ENCODE peak calls at places on chromosome 17, in seven cellular contexts. C is upper lobe of right lung; D is CD8-positive, alpha-beta memory T cell; A is lung; T is stomach; Y is PC-3; V is AG04450. S is an unnamed sample. For H3K27me3, the result is how much of the 10 kb centered on the place peaks cover.

GRCh38 chr17:33112763-33113162 is 121.1 kb downstream of the SPACA3 start:
- DNase-seq in T (no peak), C (no peak), D (no peak), A (no peak), V (no peak), Y (peak), S (no peak)

GRCh38 chr17:20302191-20302917 is 165.0 kb downstream of the LGALS9B start:
- DNase-seq in V (no peak), T (no peak), C (no peak), A (no peak), Y (no peak), D (no peak), S (no peak)

GRCh38 chr17:78581304-78581703 is 4.1 kb upstream of the DNAH17 start:
- DNase-seq in C (no peak), Y (no peak), D (no peak), V (no peak), T (no peak), A (no peak), S (no peak)

GRCh38 chr17:31008374-31009035 is 37.7 kb downstream of the RNF135 start:
- DNase-seq in D (peak), Y (peak), C (peak), A (peak), V (no peak), T (peak), S (no peak)

GRCh38 chr17:77479817-77480508 is 339.2 kb downstream of the SEC14L1 start:
- DNase-seq in C (no peak), V (no peak), Y (no peak), D (no peak), A (no peak), T (no peak), S (no peak)

GRCh38 chr17:146983-147761 is 9.8 kb downstream of the SCGB1C2 start:
- DNase-seq in A (no peak), C (peak), Y (no peak), T (peak), V (no peak), D (no peak), S (peak)

GRCh38 chr17:35749560-35750412 is 3.3 kb downstream of the GAS2L2 start:
- DNase-seq in V (no peak), T (peak), C (no peak), A (no peak), Y (no peak), D (no peak), S (no peak)

GRCh38 chr17:66994943-66995535 is 30.5 kb downstream of the CACNG4 start:
- DNase-seq in T (no peak), C (no peak), A (no peak), V (no peak), Y (no peak), D (no peak), S (no peak)

GRCh38 chr17:59001158-59001814 is 105.4 kb downstream of the TRIM37 start:
- DNase-seq in D (peak), C (no peak), Y (peak), A (peak), T (peak), V (no peak), S (no peak)

GRCh38 chr17:41967141-41967920 is 736 bp downstream of the CNP start:
- DNase-seq in V (no peak), C (no peak), A (no peak), D (no peak), Y (peak), T (no peak), S (peak)

DNA sequence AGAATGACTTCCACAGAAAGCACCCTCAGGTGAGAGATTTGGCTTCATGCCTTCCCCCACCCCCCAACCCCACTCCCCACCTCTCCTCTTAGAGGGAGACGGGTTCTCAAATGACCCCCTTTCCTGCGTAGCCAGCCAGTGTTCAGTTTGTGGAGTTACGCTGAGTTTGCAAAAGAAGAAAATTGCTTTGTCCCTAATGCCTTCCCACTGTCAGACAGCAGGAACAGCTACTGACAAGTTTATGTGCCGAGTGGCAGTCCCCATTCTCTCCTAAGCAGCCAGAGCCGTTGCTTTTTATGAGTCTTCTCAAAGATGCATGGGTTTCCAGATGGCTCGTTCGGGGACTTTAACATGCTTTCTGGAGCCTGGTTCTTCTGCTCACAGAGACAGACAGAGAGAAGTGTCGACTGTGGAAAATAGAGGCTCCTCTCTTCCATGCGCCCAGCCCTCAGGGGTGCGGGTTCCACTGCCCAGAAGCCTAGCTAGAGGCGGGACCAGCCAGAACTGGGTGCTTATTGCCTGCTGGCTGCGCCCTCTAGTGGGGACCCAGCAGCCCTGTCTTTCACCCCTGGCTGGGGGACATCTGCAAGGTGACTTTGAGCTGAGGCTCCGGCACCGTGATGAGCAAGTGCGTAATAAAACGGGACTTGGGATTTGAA is 73.4 kb downstream of the CCDC182 start:
- DNase-seq in V (peak), A (peak), D (peak), T (peak), C (peak), Y (peak), S (peak)
- H3K4me3 ChIP-seq in V (no peak), A (no peak), D (no peak), T (no peak), C (no peak), Y (no peak), S (peak)

DNA sequence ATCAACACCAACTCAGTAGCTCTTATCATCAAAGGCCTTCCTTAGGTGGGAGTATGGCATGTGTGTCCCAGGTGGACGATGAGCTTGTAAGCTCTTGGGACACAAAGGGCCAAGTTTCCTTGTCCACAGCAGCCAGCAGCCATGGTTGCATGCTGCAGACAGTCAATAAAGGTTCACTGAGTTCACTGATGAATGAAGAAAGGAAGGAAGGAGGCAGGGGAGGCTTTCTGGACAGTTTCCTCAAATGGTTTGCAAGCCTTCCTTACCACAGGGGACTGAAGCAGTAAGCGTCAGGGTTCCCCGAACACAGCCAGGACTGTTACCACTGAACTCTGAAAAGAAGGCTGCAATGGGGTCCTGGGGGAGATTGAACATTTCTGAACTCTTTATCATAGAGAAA is 111.1 kb downstream of the GAS7 start:
- DNase-seq in D (no peak), T (no peak), C (no peak), A (no peak), Y (no peak), V (no peak), S (no peak)
- H3K27me3 ChIP-seq in D (under half), T (under half), C (under half), A (under half), Y (under half), V (under half), S (under half)

DNA sequence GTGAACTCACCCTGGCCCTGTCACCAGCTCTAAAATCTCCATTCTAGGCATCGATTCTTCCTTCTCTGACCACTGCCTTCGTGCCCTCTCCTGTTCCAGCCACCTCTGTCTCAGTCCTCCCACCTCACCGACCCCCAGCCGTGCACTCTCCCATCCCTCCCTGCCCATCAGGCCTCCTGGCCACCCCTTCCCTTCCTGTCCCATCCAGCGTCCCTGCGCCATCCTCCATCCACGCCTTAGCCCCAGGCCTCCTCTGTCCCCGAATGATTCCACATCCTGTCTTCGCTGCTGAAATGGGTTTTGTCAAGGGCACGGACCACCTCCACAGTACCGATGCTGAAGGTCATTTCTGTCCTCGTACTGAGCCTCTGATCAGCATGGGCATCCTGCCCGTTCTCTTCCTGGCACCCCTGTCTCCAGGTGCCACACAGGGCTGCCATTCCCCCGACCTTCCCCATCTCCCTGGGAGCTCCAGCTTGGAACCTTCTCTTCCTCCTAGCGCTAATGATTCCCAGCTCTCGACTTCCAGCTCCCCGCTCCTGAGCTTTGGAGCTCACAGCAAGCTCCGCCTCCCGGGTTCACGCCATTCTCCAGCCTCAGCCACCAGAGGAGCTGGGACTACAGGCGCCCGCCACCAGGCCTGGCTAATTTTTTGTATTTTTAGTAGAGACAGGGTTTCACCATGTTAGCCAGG is 2.6 kb downstream of the TRIM65 start:
- DNase-seq in A (no peak), C (peak), T (no peak), V (no peak), Y (no peak), D (no peak), S (no peak)
- H3K4me3 ChIP-seq in A (no peak), C (no peak), T (no peak), V (no peak), Y (no peak), D (no peak), S (no peak)

GRCh38 chr17:81164464-81165245 is 652 bp upstream of the PVALEF start:
- DNase-seq in T (peak), D (no peak), Y (no peak), V (no peak), C (no peak), A (no peak), S (peak)
- H3K27me3 ChIP-seq in T (under half), D (under half), Y (under half), V (under half), C (under half), A (under half), S (under half)

GRCh38 chr17:2337152-2337810 is at the start of gene SGSM2:
- DNase-seq in T (peak), Y (peak), A (peak), C (peak), D (peak), V (no peak), S (peak)

GRCh38 chr17:2335726-2336214 is 487 bp downstream of the TSR1 start:
- DNase-seq in C (no peak), V (no peak), Y (no peak), D (no peak), T (no peak), A (no peak), S (no peak)

GRCh38 chr17:2336215-2337151 is at the start of gene TSR1:
- DNase-seq in T (peak), Y (peak), V (peak), D (peak), C (peak), A (peak), S (peak)

GRCh38 chr17:2343421-2343820 is 6.1 kb downstream of the SGSM2 start:
- DNase-seq in D (peak), T (no peak), V (no peak), C (no peak), Y (peak), A (no peak), S (no peak)

GRCh38 chr17:2337811-2338657 is 733 bp downstream of the SGSM2 start:
- DNase-seq in T (peak), C (peak), D (peak), V (no peak), Y (peak), A (peak), S (peak)
- H3K4me3 ChIP-seq in T (peak), C (peak), D (peak), V (peak), Y (peak), A (peak), S (peak)

GRCh38 chr17:72123496-72123963 is 2.7 kb downstream of the SOX9 start:
- DNase-seq in Y (no peak), C (no peak), A (no peak), D (no peak), V (no peak), T (peak), S (no peak)
- H3K27me3 ChIP-seq in Y (under half), C (half or more), A (under half), D (under half), V (under half), T (under half), S (under half)

S was measured in dorsolateral prefrontal cortex.